ENCODE peak calls at places on chromosomes 5 and 9, in eight cellular contexts. X, H, A, G, K, F, S and E are unnamed samples.

GRCh38 chr5:133565993-133566392 is 46.3 kb downstream of the FSTL4 start:
- DNase-seq in X (no peak), H (no peak), A (no peak), G (no peak), K (no peak), F (peak), S (peak), E (no peak)

GRCh38 chr5:159243385-159243784 is 19.7 kb upstream of the UBLCP1 start:
- DNase-seq in X (no peak), H (no peak), A (no peak), G (no peak), K (no peak), F (no peak), S (no peak), E (no peak)

GRCh38 chr5:150409638-150410523 is 2.8 kb downstream of the CD74 start:
- DNase-seq in X (peak), H (peak), A (peak), G (peak), K (peak), F (peak), S (peak), E (peak)

GRCh38 chr9:135802876-135803419 is 101.0 kb downstream of the KCNT1 start:
- DNase-seq in X (no peak), H (no peak), A (no peak), G (no peak), K (no peak), F (no peak), S (peak), E (no peak)

GRCh38 chr5:133245191-133246052 is 193.6 kb downstream of the HSPA4 start:
- DNase-seq in X (no peak), H (no peak), A (no peak), G (no peak), K (no peak), F (peak), S (peak), E (peak)

GRCh38 chr5:131081371-131081770 is 83.7 kb downstream of the HINT1 start:
- DNase-seq in X (no peak), H (no peak), A (no peak), G (no peak), K (no peak), F (peak), S (no peak), E (no peak)

GRCh38 chr9:78618735-78619134 is 321.8 kb downstream of the PSAT1 start:
- DNase-seq in X (no peak), H (no peak), A (no peak), G (no peak), K (no peak), F (no peak), S (no peak), E (no peak)

GRCh38 chr5:75681125-75681830 is 36.0 kb downstream of the POC5 start:
- DNase-seq in X (peak), H (no peak), A (no peak), G (no peak), K (no peak), F (peak), S (peak), E (peak)

GRCh38 chr9:131447600-131447999 is 53.7 kb downstream of the PRRC2B start:
- DNase-seq in X (no peak), H (no peak), A (no peak), G (no peak), K (peak), F (no peak), S (no peak), E (no peak)

GRCh38 chr5:65556181-65556580 is 6.8 kb downstream of the CENPK start:
- DNase-seq in X (no peak), H (no peak), A (no peak), G (no peak), K (no peak), F (no peak), S (no peak), E (no peak)

GRCh38 chr9:134863306-134863902 is 17.2 kb upstream of the FCN2 start:
- DNase-seq in X (no peak), H (peak), A (peak), G (peak), K (no peak), F (no peak), S (no peak), E (no peak)

GRCh38 chr9:113156880-113157279 is 6.1 kb downstream of the SLC31A2 start:
- DNase-seq in X (no peak), H (no peak), A (no peak), G (no peak), K (no peak), F (no peak), S (no peak), E (no peak)

GRCh38 chr5:121795511-121795910 is 56.2 kb upstream of the FTMT start:
- DNase-seq in X (no peak), H (no peak), A (no peak), G (no peak), K (no peak), F (no peak), S (no peak), E (no peak)

GRCh38 chr9:131575121-131575640 is 29.9 kb downstream of the PRRT1B start:
- DNase-seq in X (no peak), H (no peak), A (no peak), G (no peak), K (no peak), F (no peak), S (no peak), E (no peak)

GRCh38 chr5:113150821-113151220 is 174.2 kb downstream of the DCP2 start:
- DNase-seq in X (no peak), H (no peak), A (no peak), G (no peak), K (no peak), F (no peak), S (no peak), E (no peak)

DNA sequence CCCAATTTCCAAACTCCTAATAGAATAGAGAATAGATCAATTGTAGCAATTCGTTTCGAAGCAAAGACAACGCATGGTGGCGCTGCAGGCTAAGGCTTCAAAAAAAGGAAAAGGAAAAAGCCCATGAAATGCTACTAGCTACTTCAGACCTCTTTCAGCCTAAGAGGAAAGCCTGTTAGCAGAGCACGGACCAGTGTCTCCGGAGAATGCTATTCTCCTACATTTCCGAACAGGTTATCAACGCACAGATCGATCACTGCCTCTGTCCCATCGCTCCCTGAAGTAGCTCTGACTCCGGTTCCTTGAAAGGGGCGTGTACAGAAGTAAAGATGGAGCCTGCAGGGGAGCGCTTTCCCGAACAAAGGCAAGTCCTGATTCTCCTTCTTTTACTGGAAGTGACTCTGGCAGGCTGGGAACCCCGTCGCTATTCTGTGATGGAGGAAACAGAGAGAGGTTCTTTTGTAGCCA is at the start of gene PCDHB15:
- DNase-seq in X (no peak), H (no peak), A (no peak), G (no peak), K (no peak), F (no peak), S (peak), E (no peak)
- TF ChIP-seq CTCF in X (no peak), H (no peak), A (no peak), G (no peak), K (peak), F (no peak), S (no peak), E (peak)

DNA sequence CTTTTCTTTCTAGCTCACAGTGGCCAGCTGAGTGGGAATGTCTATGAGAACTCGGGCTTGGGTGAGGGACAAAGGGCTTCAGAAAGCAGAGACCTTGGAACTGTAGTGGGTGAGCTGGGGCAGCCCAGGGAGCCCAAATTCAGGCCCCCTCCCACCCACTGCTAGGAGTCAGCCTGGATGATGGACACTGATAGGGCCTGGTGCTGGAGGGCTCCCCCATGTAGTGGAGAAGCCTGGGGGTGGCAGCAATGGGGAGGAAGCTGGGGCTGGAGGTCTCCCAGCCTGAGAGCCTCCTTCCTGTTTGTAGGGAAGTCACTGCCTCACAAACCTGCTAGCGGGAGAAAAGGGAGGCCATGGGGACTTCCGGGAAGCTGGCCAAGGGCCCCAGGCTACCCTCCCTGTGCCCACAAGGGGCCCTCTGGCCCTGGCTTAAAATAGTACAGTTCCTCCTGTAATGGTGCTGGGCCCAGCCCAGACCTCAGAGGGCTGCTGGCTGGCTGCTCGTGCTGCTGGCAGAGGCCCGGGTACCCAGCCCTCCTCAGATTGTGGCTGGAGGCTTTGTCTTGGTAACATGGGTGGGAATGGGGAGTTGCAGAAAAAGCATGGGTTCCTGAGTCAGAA is 6.3 kb upstream of the NR5A1 start:
- DNase-seq in X (no peak), H (no peak), A (no peak), G (no peak), K (no peak), F (no peak), S (no peak), E (no peak)
- TF ChIP-seq CTCF in X (no peak), H (no peak), A (no peak), G (no peak), K (no peak), F (no peak), S (no peak), E (no peak)

DNA sequence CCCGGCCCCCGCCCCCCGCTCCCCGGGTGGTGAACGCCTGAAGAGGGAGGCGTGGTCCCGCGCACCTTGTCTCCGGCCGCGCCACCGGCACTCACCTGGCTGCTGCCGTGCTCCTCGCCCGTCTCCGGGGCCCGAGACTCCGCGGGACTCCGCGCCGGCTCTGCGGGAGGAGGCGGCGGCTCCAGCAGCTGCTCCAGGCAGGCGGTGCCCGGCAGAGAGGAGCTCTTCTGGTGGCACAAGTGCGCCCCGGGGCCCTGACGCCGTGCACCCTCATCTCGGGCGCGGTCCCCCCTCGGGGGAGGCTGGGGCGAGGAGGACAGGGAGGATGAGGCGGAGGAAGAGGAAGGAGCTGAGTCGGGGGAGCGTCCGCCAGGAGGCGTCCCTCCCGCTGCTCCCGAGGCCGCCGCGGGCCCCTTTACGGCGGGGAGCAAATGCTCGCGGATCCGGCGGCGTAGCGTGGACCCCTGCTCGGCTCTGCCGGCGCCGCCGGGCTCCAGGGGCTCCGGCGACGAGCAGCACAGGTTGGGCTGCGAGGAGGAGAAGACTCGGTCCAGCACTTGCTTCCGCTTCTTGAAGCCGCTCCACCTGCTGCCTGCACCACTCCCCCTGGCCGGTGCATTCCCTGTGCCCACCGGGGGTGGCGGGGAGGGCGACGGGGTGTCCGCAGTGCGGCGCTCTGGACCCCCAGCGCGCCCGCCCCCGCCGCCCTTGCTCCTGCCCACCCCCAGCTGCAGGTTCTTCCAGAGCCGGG is 958 bp downstream of the MCTP1 start:
- DNase-seq in X (peak), H (no peak), A (no peak), G (no peak), K (no peak), F (peak), S (peak), E (no peak)
- TF ChIP-seq CTCF in X (peak), H (no peak), A (no peak), G (peak), K (no peak), F (peak), S (no peak), E (peak)

GRCh38 chr5:153827407-153827806 is 211.3 kb downstream of the FAM114A2 start:
- DNase-seq in X (no peak), H (no peak), A (peak), G (peak), K (no peak), F (no peak), S (no peak), E (no peak)
- TF ChIP-seq CTCF in X (peak), H (no peak), A (no peak), G (no peak), K (no peak), F (peak), S (no peak), E (peak)